ENCODE peak calls at places on chromosomes 12 and 14, in eight cellular contexts. T is mammary epithelial cell, D is MM.1S, B is fibroblast of mammary gland, O is glutamatergic neuron, A is esophagus squamous epithelium, F is AG10803, W is astrocyte of the spinal cord. G is an unnamed sample.

GRCh38 chr12:30794020-30794419 is 39.3 kb upstream of the CAPRIN2 start:
- DNase-seq in B (no peak), F (no peak), A (no peak), O (no peak), W (no peak), D (no peak), T (no peak), G (no peak)

GRCh38 chr14:77151918-77152588 is 10.5 kb upstream of the ZDHHC22 start:
- DNase-seq in B (peak), A (no peak), O (no peak), W (no peak), F (peak), D (peak), T (peak), G (peak)

GRCh38 chr12:47397664-47398281 is 308.1 kb downstream of the RPAP3 start:
- DNase-seq in D (peak), B (peak), W (peak), A (no peak), O (no peak), T (peak), F (peak), G (peak)

GRCh38 chr14:90281261-90281660 is 24.9 kb downstream of the PSMC1 start:
- DNase-seq in W (peak), O (no peak), B (peak), T (peak), D (no peak), F (peak), A (no peak), G (no peak)

GRCh38 chr14:36657409-36658090 is 4.1 kb upstream of the PAX9 start:
- DNase-seq in A (no peak), T (no peak), D (no peak), O (peak), B (peak), F (no peak), W (no peak), G (no peak)

GRCh38 chr12:58082996-58083395 is 141.6 kb downstream of the ATP23 start:
- DNase-seq in W (no peak), B (no peak), T (no peak), A (no peak), D (no peak), F (no peak), O (no peak), G (no peak)

GRCh38 chr12:58066296-58066695 is 124.9 kb downstream of the ATP23 start:
- DNase-seq in D (no peak), A (no peak), B (peak), W (no peak), F (no peak), T (peak), O (no peak), G (no peak)

GRCh38 chr14:86321151-86321550 is 791.2 kb downstream of the FLRT2 start:
- DNase-seq in B (no peak), T (no peak), O (no peak), A (no peak), F (no peak), D (peak), W (peak), G (no peak)

GRCh38 chr12:96241484-96242256 is 47.5 kb downstream of the ELK3 start:
- DNase-seq in T (no peak), B (peak), D (no peak), A (no peak), W (peak), O (no peak), F (peak), G (no peak)

GRCh38 chr12:108373111-108373510 is 34.0 kb upstream of the CMKLR1 start:
- DNase-seq in W (no peak), T (no peak), D (no peak), A (no peak), B (no peak), O (no peak), F (no peak), G (no peak)

GRCh38 chr14:100622708-100623485 is 35.7 kb upstream of the BEGAIN start:
- DNase-seq in O (no peak), B (no peak), A (no peak), D (no peak), F (no peak), T (no peak), W (no peak), G (no peak)

GRCh38 chr14:70005281-70005805 is 126.1 kb downstream of the SMOC1 start:
- DNase-seq in F (no peak), T (no peak), B (no peak), A (no peak), W (no peak), D (no peak), O (no peak), G (no peak)

GRCh38 chr12:57210926-57211700 is 5.5 kb upstream of the NXPH4 start:
- DNase-seq in W (no peak), D (no peak), B (no peak), O (no peak), T (no peak), A (no peak), F (no peak), G (no peak)

GRCh38 chr12:132226604-132227003 is 82.3 kb downstream of the NOC4L start:
- DNase-seq in A (no peak), W (no peak), B (no peak), D (no peak), F (no peak), O (no peak), T (no peak), G (no peak)

GRCh38 chr14:36726128-36726527 is 64.5 kb downstream of the PAX9 start:
- DNase-seq in O (no peak), T (no peak), D (no peak), F (no peak), B (no peak), W (no peak), A (no peak), G (no peak)

GRCh38 chr14:35779368-35779767 is 29.7 kb downstream of the RALGAPA1 start:
- DNase-seq in O (no peak), D (no peak), F (no peak), A (no peak), B (no peak), W (no peak), T (no peak), G (no peak)

GRCh38 chr12:50003595-50003994 is 21.7 kb downstream of the RACGAP1 start:
- DNase-seq in W (peak), O (no peak), F (peak), A (no peak), D (no peak), B (peak), T (no peak), G (no peak)

GRCh38 chr12:95815635-95816212 is 25.2 kb upstream of the NTN4 start:
- DNase-seq in B (peak), O (no peak), D (peak), F (peak), A (no peak), W (peak), T (peak), G (peak)

GRCh38 chr12:132148368-132149045 is 4.2 kb downstream of the NOC4L start:
- DNase-seq in W (no peak), B (no peak), T (no peak), A (no peak), D (no peak), F (no peak), O (no peak), G (no peak)

GRCh38 chr14:83280719-83281118 is 1747.1 kb upstream of the SEL1L start:
- DNase-seq in D (no peak), T (no peak), O (no peak), B (no peak), A (no peak), W (no peak), F (no peak), G (no peak)

GRCh38 chr14:105945891-105946290 is 419.5 kb downstream of the TMEM121 start:
- DNase-seq in T (no peak), B (no peak), W (no peak), A (no peak), F (no peak), D (no peak), O (no peak), G (no peak)

GRCh38 chr14:23446291-23446851 is 10.9 kb upstream of the MYH7 start:
- DNase-seq in T (no peak), O (no peak), W (no peak), A (no peak), F (no peak), B (no peak), D (no peak), G (no peak)

DNA sequence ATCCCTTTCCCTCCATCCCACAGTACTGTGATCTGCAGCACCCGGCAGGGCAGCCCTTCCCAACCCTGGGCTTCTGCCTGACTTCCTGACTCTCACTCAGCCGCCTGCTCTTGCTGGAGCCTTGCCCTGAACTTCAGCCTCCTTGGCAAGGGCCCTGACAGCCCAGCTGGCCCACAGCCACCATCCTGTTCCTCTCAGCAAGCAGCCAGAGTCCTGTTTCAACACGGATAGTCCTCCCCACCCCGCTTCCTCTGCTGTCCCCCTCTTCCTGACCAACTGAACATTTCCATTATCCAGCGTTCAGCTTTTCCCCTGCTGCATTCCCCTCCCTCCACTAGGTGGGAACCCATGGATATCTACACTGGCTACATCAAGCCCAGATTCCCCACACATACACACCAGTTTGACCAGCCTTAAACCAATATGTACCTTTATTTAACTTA is 74.0 kb upstream of the MDM1 start:
- DNase-seq in W (peak), F (peak), B (peak), D (no peak), T (peak), O (no peak), A (peak), G (no peak)
- TF ChIP-seq CTCF in W (peak), F (peak), B (peak), D (no peak), T (peak), O (no peak), A (peak), G (no peak)

GRCh38 chr14:97833291-97833690 is 1036.1 kb downstream of the VRK1 start:
- DNase-seq in D (no peak), B (no peak), F (no peak), W (no peak), A (no peak), O (no peak), T (no peak), G (no peak)

GRCh38 chr14:97827746-97828145 is 1030.6 kb downstream of the VRK1 start:
- DNase-seq in D (no peak), A (no peak), F (no peak), B (peak), O (no peak), T (peak), W (no peak), G (no peak)

DNA sequence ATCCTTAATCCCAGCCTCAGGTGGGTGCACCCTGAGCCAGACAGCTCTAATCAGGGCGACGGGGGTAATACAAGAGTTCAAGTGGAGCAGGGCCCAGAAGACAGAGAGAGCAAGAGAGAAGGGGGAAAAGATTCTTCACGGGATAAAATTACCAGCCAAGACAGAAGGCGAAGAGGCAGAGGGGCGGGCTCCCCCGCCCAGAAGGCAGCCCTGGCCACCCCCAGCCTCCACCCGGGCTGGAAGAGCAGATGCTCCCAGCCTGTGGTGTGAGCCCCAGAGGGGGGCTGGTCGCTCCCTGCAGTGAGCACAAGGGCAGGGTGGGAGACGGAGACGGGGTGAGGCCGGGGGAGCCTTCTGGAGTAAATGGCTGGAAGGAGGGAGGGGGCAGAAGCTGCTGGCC is 1035.6 kb downstream of the VRK1 start:
- DNase-seq in A (no peak), O (peak), F (no peak), D (no peak), B (no peak), W (no peak), T (no peak), G (no peak)
- TF ChIP-seq CTCF in A (no peak), O (no peak), F (no peak), D (no peak), B (no peak), W (no peak), T (no peak), G (no peak)

GRCh38 chr12:103841690-103842584 is 903 bp upstream of the NT5DC3 start:
- DNase-seq in W (peak), O (peak), D (peak), F (peak), A (no peak), B (peak), T (peak), G (peak)

GRCh38 chr12:103839103-103839502 is 1.9 kb downstream of the NT5DC3 start:
- DNase-seq in O (no peak), W (no peak), B (no peak), A (no peak), D (no peak), T (no peak), F (no peak), G (no peak)

GRCh38 chr12:103840399-103840880 is 594 bp downstream of the NT5DC3 start:
- DNase-seq in W (peak), B (peak), T (peak), D (no peak), A (no peak), O (no peak), F (no peak), G (peak)

GRCh38 chr12:103839893-103840292 is 1.1 kb downstream of the NT5DC3 start:
- DNase-seq in O (no peak), F (no peak), D (no peak), T (no peak), B (no peak), W (no peak), A (no peak), G (no peak)

DNA sequence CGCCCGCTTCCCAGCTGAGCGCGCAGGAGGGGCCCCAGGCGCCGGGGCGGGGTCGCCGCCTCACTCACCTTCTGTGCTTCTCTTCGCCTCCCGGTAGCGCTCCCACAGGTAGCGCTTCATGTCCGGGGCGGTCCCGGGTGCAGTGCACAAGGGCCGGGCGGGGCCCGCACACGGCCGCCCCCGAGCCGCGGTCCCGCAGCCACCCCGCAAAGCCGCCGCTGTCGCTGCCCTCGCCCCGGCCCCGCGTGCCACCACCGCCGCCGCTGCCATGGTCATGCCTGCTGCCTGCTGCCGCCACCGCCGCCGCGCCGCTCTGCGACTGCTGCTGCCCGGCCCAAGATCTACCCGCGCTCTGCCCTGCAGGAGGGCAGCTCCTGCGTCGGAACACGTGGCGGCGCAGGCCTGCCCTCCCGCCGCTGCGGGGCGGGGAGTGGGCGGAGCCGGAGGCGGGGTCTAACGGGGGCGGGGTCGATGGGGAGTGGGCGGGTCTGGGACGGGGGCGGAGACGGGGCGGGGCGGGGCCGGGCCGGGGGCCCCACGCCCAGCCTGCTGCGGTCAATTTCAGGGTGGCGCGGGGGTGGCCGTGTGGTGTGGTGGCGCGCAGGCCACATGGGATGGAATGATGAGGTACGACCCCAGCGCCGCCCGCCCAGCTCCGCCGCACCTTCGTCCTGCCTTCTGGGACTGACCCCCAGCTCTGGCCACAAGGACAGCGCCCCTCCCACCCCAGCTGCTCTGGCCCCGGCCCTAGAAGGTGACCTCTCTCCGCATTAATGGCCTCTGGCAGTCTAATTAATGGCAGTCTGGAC is at the start of gene NT5DC3:
- DNase-seq in D (peak), B (peak), W (peak), O (peak), A (peak), T (peak), F (peak), G (peak)
- TF ChIP-seq CTCF in D (no peak), B (no peak), W (no peak), O (no peak), A (no peak), T (no peak), F (no peak), G (no peak)

GRCh38 chr12:120854804-120855203 is 49.4 kb downstream of the SPPL3 start:
- DNase-seq in W (no peak), A (no peak), F (no peak), O (no peak), D (no peak), T (no peak), B (no peak), G (no peak)

GRCh38 chr12:120853188-120853587 is 51.0 kb downstream of the SPPL3 start:
- DNase-seq in D (no peak), T (peak), B (peak), A (no peak), F (peak), W (no peak), O (no peak), G (no peak)

GRCh38 chr12:120855823-120856589 is 48.2 kb downstream of the SPPL3 start:
- DNase-seq in T (no peak), A (no peak), B (peak), O (no peak), F (peak), W (no peak), D (no peak), G (no peak)

GRCh38 chr12:120858306-120859088 is 45.7 kb downstream of the SPPL3 start:
- DNase-seq in W (no peak), F (no peak), T (no peak), O (no peak), A (no peak), D (no peak), B (no peak), G (no peak)

DNA sequence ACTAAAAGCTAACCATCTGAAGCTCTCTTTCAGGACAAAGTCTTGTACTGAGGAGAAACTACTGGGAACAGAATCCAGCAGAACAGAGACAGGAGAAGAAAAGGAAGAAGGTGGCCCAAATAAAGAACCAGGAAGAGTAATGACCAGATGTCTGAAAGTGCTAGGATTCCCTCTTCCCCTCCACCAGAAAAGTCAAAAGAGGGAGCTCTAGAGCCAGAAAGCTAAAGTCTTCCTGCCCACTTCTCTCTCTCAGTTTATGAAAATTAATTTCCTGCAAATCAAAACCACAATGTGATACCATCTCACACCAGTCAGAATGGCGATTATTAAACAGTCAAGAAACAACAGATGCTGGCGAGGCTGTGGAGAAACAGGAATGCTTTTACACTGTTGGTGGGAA is 47.2 kb downstream of the SPPL3 start:
- DNase-seq in W (no peak), D (no peak), F (peak), B (no peak), O (no peak), T (peak), A (no peak), G (no peak)
- TF ChIP-seq CTCF in W (peak), D (peak), F (peak), B (peak), O (no peak), T (peak), A (peak), G (peak)

GRCh38 chr12:76348079-76348901 is at the start of gene BBS10:
- DNase-seq in O (peak), W (peak), B (peak), T (peak), F (peak), A (peak), D (peak), G (peak)
- TF ChIP-seq CTCF in O (no peak), W (peak), B (peak), T (peak), F (peak), A (peak), D (peak), G (no peak)

GRCh38 chr12:32106153-32106516 is 512 bp upstream of the BICD1 start:
- DNase-seq in W (no peak), A (no peak), O (no peak), T (no peak), B (no peak), D (no peak), F (no peak), G (no peak)

GRCh38 chr12:32104572-32105355 is 1.9 kb upstream of the BICD1 start:
- DNase-seq in B (no peak), W (no peak), T (no peak), O (no peak), A (no peak), D (no peak), F (no peak), G (no peak)

GRCh38 chr12:32107376-32108267 is 975 bp downstream of the BICD1 start:
- DNase-seq in F (peak), W (peak), A (no peak), T (peak), D (no peak), B (peak), O (no peak), G (peak)

GRCh38 chr12:32108829-32109228 is 2.2 kb downstream of the BICD1 start:
- DNase-seq in F (no peak), B (no peak), W (no peak), A (no peak), D (no peak), O (no peak), T (no peak), G (no peak)

GRCh38 chr12:32106517-32107366 is at the start of gene BICD1:
- DNase-seq in T (peak), W (peak), F (peak), B (peak), A (peak), O (peak), D (peak), G (peak)
- TF ChIP-seq CTCF in T (no peak), W (peak), F (peak), B (no peak), A (peak), O (peak), D (peak), G (peak)